ENCODE peak calls at places on chromosomes 5 and 9, in five cellular contexts. K is T follicular helper cell, U is mesendoderm, J is NCI-H446, G is NCI-H1436. Q is an unnamed sample.

GRCh38 chr5:153618307-153618706 is 127.8 kb downstream of the GRIA1 start:
- DNase-seq in G (no peak), J (no peak), U (no peak), K (no peak), Q (no peak)

GRCh38 chr5:137617806-137618205 is 118.1 kb downstream of the KLHL3 start:
- DNase-seq in J (no peak), U (no peak), G (no peak), K (no peak), Q (no peak)

GRCh38 chr9:84386753-84387152 is 46.2 kb upstream of the SLC28A3 start:
- DNase-seq in J (no peak), K (no peak), U (no peak), G (no peak), Q (no peak)

GRCh38 chr5:109324351-109324750 is 85.4 kb downstream of the PJA2 start:
- DNase-seq in J (no peak), K (no peak), G (no peak), U (peak), Q (no peak)

GRCh38 chr5:178473858-178474257 is 116.3 kb downstream of the COL23A1 start:
- DNase-seq in G (no peak), U (no peak), J (no peak), K (no peak), Q (no peak)

GRCh38 chr9:128325629-128326028 is 3.0 kb downstream of the COQ4 start:
- DNase-seq in K (no peak), G (no peak), J (no peak), U (no peak), Q (no peak)

GRCh38 chr5:78886650-78887230 is 98.4 kb downstream of the ARSB start:
- DNase-seq in U (no peak), J (no peak), K (no peak), G (no peak), Q (no peak)

GRCh38 chr9:100554935-100555401 is 22.9 kb upstream of the CAVIN4 start:
- DNase-seq in J (no peak), G (no peak), U (no peak), K (no peak), Q (no peak)

GRCh38 chr5:135999396-136000139 is 29.2 kb upstream of the TGFBI start:
- DNase-seq in K (no peak), J (no peak), G (no peak), U (peak), Q (no peak)

GRCh38 chr9:95715911-95716435 is 159.5 kb upstream of the ERCC6L2 start:
- DNase-seq in G (no peak), U (no peak), J (no peak), K (no peak), Q (no peak)

GRCh38 chr9:78030553-78031270 is 899 bp downstream of the GNAQ start:
- DNase-seq in J (no peak), G (peak), U (peak), K (peak), Q (peak)

GRCh38 chr9:81389569-81389993 is 299.8 kb downstream of the TLE1 start:
- DNase-seq in U (peak), G (no peak), K (no peak), J (no peak), Q (no peak)